ENCODE peak calls at places on chromosomes 3 and 15, in six cellular contexts. X is NCI-H748 treated with DMSO at 0.1 percent for 48 hours; B is A172; L is activated effector memory CD4-positive, alpha-beta T cell treated with Interleukin-2 at 50 U/mL for 16 hours; I is HS-27A; Q is KBM-7. A is an unnamed sample.

GRCh38 chr15:70149667-70150404 is 52.1 kb upstream of the TLE3 start:
- DNase-seq in L (no peak), X (no peak), Q (no peak), I (no peak), B (peak; percentile 76), A (no peak)

GRCh38 chr3:146528954-146529353 is 15.5 kb downstream of the PLSCR1 start:
- DNase-seq in X (no peak), I (no peak), L (no peak), Q (no peak), B (no peak), A (no peak)

GRCh38 chr3:30437172-30437571 is 169.2 kb upstream of the TGFBR2 start:
- DNase-seq in L (no peak), Q (no peak), I (no peak), X (no peak), B (no peak), A (no peak)

GRCh38 chr15:40087991-40088928 is 20.4 kb downstream of the BMF start:
- DNase-seq in X (no peak), I (no peak), Q (no peak), L (no peak), B (no peak), A (no peak)

GRCh38 chr3:42685891-42686820 is 819 bp downstream of the KLHL40 start:
- DNase-seq in I (no peak), L (no peak), X (no peak), Q (no peak), B (no peak), A (no peak)

GRCh38 chr3:142586803-142587406 is 8.4 kb upstream of the ATR start:
- DNase-seq in X (peak; percentile 15), Q (peak; percentile 76), B (peak; percentile 88), L (no peak), I (peak; percentile 80), A (peak; percentile 42)

GRCh38 chr3:193028283-193028682 is 110.6 kb upstream of the MB21D2 start:
- DNase-seq in X (no peak), Q (no peak), I (no peak), L (no peak), B (no peak), A (no peak)

GRCh38 chr3:169496402-169496801 is 167.1 kb downstream of the MECOM start:
- DNase-seq in L (no peak), X (no peak), B (no peak), I (no peak), Q (no peak), A (no peak)

GRCh38 chr3:111200027-111200426 is 128.4 kb downstream of the NECTIN3 start:
- DNase-seq in B (no peak), X (no peak), L (no peak), Q (no peak), I (no peak), A (no peak)

GRCh38 chr15:56205061-56205876 is 38.4 kb downstream of the RFX7 start:
- DNase-seq in X (no peak), B (no peak), L (no peak), I (no peak), Q (no peak), A (no peak)